ENCODE peak calls at places on chromosomes 1 and 21, in four cellular contexts. P is body of pancreas, A is breast epithelium, X is right lobe of liver. T is an unnamed sample.
A peak's percentile ranks its signal among the peaks of the same experiment; 100 is the strongest.

GRCh38 chr1:48202030-48202752 is 20.3 kb upstream of the SLC5A9 start:
- DNase-seq in P (peak; percentile 74), A (peak; percentile 57), X (peak; percentile 64), T (no peak)

GRCh38 chr1:91535441-91535840 is 34.8 kb downstream of the CDC7 start:
- DNase-seq in P (no peak), A (no peak), X (no peak), T (no peak)

GRCh38 chr1:6037338-6037762 is 8.3 kb upstream of the KCNAB2 start:
- DNase-seq in P (no peak), A (no peak), X (no peak), T (no peak)

GRCh38 chr21:33424214-33424613 is 21.0 kb downstream of the IFNGR2 start:
- DNase-seq in P (no peak), A (no peak), X (no peak), T (no peak)

GRCh38 chr1:229803601-229804217 is 177.7 kb downstream of the URB2 start:
- DNase-seq in P (peak; percentile 39), A (no peak), X (no peak), T (no peak)

GRCh38 chr1:247077768-247078314 is 770 bp downstream of the ZNF670 start:
- DNase-seq in P (no peak), A (no peak), X (no peak), T (no peak)

GRCh38 chr1:110350360-110350759 is 11.2 kb downstream of the RBM15 start:
- DNase-seq in P (no peak), A (no peak), X (no peak), T (no peak)

GRCh38 chr1:178362784-178363183 is 134.0 kb downstream of the CLEC20A start:
- DNase-seq in P (no peak), A (no peak), X (no peak), T (no peak)

GRCh38 chr1:231695439-231696255 is 69.1 kb downstream of the DISC1 start:
- DNase-seq in P (no peak), A (no peak), X (no peak), T (no peak)

GRCh38 chr1:7566417-7567375 is 204.4 kb upstream of the VAMP3 start:
- DNase-seq in P (no peak), A (no peak), X (no peak), T (no peak)

GRCh38 chr1:186984959-186985358 is 156.2 kb downstream of the PLA2G4A start:
- DNase-seq in P (no peak), A (no peak), X (no peak), T (no peak)

GRCh38 chr1:186983327-186983726 is 154.6 kb downstream of the PLA2G4A start:
- DNase-seq in P (peak; percentile 48), A (no peak), X (no peak), T (no peak)

GRCh38 chr1:186980400-186980799 is 151.7 kb downstream of the PLA2G4A start:
- DNase-seq in P (no peak), A (no peak), X (no peak), T (no peak)

GRCh38 chr1:186978596-186979556 is 150.1 kb downstream of the PLA2G4A start:
- DNase-seq in P (peak; percentile 8), A (no peak), X (no peak), T (no peak)

DNA sequence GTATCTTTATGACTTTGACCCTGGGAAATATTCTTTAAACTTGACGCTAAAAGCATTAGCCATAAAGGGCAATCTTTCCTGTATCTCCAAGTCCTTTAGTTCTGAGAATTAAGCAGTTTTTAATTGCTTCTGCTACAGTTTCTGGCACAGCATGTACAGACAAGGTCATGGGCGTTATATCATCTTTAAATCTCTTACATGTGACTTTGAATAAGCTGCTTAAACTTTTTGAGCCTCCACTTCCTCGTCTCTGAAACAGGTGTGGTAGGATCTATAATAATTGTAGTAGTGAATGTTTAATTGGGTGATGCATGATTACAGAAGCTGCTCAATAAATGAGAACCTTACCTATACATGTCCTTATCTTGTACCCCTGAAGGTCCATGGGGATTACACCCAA is 153.4 kb downstream of the PLA2G4A start:
- DNase-seq in P (no peak), A (no peak), X (no peak), T (no peak)
- TF ChIP-seq POLR2A in P (no peak), A (no peak), X (no peak), T (no peak)

DNA sequence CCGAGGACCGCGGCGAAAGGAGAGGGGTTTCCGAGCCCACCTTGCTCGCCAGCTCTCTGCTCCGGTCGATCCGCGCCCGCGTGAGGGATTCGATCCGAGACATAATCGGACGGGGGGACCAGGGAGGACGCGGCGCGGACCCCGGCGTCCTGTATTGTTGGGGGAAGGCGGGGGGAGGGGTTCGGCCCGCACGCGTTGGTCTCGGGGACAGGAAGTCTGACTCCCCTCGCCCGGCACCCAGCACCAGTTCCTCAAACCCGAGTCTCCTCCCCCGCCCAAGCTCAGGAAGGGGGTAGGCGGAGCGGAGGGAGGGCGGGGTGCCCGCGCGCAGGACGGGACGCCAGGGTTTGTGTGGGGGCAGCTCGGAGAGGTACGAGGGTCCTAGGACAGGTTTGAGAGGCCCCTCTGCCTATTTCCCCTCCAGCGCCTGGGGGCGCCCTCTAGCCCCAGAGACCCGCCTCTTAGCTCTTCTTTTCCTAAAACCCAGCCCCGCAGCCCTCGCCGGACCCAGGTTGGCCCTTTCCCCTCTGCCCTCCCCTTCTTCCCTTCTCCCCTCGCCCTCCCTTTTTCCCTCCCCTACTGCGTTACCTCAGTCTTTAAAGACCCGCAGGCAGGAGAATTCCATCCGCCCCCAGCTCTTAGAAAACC is at the start of gene ARHGEF2:
- DNase-seq in P (peak; percentile 78), A (peak; percentile 66), X (peak; percentile 88), T (no peak)
- TF ChIP-seq POLR2A in P (peak; percentile 41), A (peak; percentile 48), X (peak; percentile 56), T (peak; percentile 81)

GRCh38 chr1:236176337-236177336 is 34.3 kb downstream of the GPR137B start:
- DNase-seq in P (peak; percentile 29), A (peak; percentile 2), X (no peak), T (no peak)

GRCh38 chr1:236181059-236181458 is 38.7 kb downstream of the GPR137B start:
- DNase-seq in P (no peak), A (no peak), X (no peak), T (no peak)

GRCh38 chr1:236175642-236176336 is 33.5 kb downstream of the GPR137B start:
- DNase-seq in P (no peak), A (no peak), X (no peak), T (no peak)

GRCh38 chr1:236179634-236180033 is 37.3 kb downstream of the GPR137B start:
- DNase-seq in P (no peak), A (no peak), X (no peak), T (no peak)
- TF ChIP-seq POLR2A in P (no peak), A (no peak), X (no peak), T (no peak)

GRCh38 chr1:219174672-219175564 is 1.2 kb downstream of the LYPLAL1 start:
- DNase-seq in P (peak; percentile 56), A (peak; percentile 24), X (no peak), T (no peak)
- TF ChIP-seq POLR2A in P (peak; percentile 13), A (no peak), X (no peak), T (no peak)